ENCODE peak calls at places on chromosomes 6 and 20, in six cellular contexts. Q is A549, Y is pancreas, M is heart left ventricle, X is HepG2, S is HCT116. D is an unnamed sample.

GRCh38 chr6:127177030-127177928 is 58.8 kb downstream of the RSPO3 start:
- ATAC-seq in X (no peak), Q (no peak), M (peak), Y (no peak), S (no peak), D (peak)

GRCh38 chr6:43575105-43575771 is 600 bp downstream of the XPO5 start:
- ATAC-seq in M (peak), Y (peak), S (peak), Q (peak), X (peak), D (peak)

GRCh38 chr20:54727490-54727889 is 252.1 kb downstream of the DOK5 start:
- ATAC-seq in Y (no peak), Q (no peak), M (no peak), S (no peak), X (no peak), D (no peak)

GRCh38 chr20:50455656-50456451 is 54.3 kb upstream of the PTPN1 start:
- ATAC-seq in X (peak), Q (no peak), S (no peak), M (no peak), Y (peak), D (no peak)

GRCh38 chr6:31048090-31048489 is 37.8 kb downstream of the MUC22 start:
- ATAC-seq in X (no peak), M (no peak), Y (no peak), S (no peak), Q (no peak), D (no peak)

GRCh38 chr20:18669241-18670019 is 81.6 kb downstream of the DTD1 start:
- ATAC-seq in M (no peak), Q (no peak), X (peak), Y (no peak), S (no peak), D (no peak)

GRCh38 chr20:51354769-51355319 is 187.7 kb downstream of the NFATC2 start:
- ATAC-seq in S (peak), Q (peak), M (no peak), X (peak), Y (no peak), D (no peak)

GRCh38 chr6:36067374-36068011 is 39.9 kb downstream of the MAPK14 start:
- ATAC-seq in S (no peak), Q (no peak), Y (peak), M (peak), X (no peak), D (no peak)

GRCh38 chr20:25196701-25197120 is 1.2 kb downstream of the ENTPD6 start:
- ATAC-seq in Y (peak), S (peak), Q (peak), M (no peak), X (no peak), D (no peak)

GRCh38 chr6:104227502-104227901 is 632.2 kb downstream of the HACE1 start:
- ATAC-seq in M (no peak), Y (no peak), Q (no peak), X (no peak), S (no peak), D (no peak)

GRCh38 chr6:48919555-48919954 is 543.5 kb downstream of the MMUT start:
- ATAC-seq in M (no peak), Q (no peak), X (no peak), Y (no peak), S (no peak), D (no peak)

GRCh38 chr6:44082872-44083321 is 44.4 kb downstream of the MRPL14 start:
- ATAC-seq in S (no peak), M (peak), Y (no peak), Q (no peak), X (no peak), D (no peak)

GRCh38 chr6:168456907-168457771 is 16.2 kb downstream of the SMOC2 start:
- ATAC-seq in Q (no peak), X (no peak), M (no peak), S (no peak), Y (no peak), D (no peak)

GRCh38 chr6:37177083-37177949 is 7.4 kb downstream of the PIM1 start:
- ATAC-seq in X (peak), M (peak), Y (no peak), S (no peak), Q (peak), D (no peak)

GRCh38 chr6:29759457-29759856 is 36.2 kb downstream of the HLA-F start:
- ATAC-seq in Y (no peak), S (peak), M (no peak), X (peak), Q (no peak), D (no peak)

GRCh38 chr6:13184547-13184946 is 143.8 kb downstream of the TBC1D7 start:
- ATAC-seq in S (no peak), Q (no peak), M (no peak), Y (no peak), X (no peak), D (no peak)

GRCh38 chr6:87908978-87909802 is 138.5 kb upstream of the SPACA1 start:
- ATAC-seq in Q (no peak), Y (no peak), X (no peak), S (no peak), M (no peak), D (no peak)

GRCh38 chr6:21678990-21679389 is 85.4 kb downstream of the SOX4 start:
- ATAC-seq in M (no peak), Q (peak), X (no peak), Y (no peak), S (no peak), D (no peak)

GRCh38 chr20:59578602-59579403 is 25.5 kb upstream of the PHACTR3 start:
- ATAC-seq in S (no peak), Q (no peak), M (no peak), X (no peak), Y (no peak), D (no peak)

GRCh38 chr6:32086661-32087573 is 22.2 kb downstream of the TNXB start:
- ATAC-seq in Y (peak), Q (peak), X (no peak), M (peak), S (no peak), D (peak)

GRCh38 chr6:97594834-97595233 is 311.8 kb upstream of the MMS22L start:
- ATAC-seq in X (no peak), Q (no peak), M (peak), Y (no peak), S (no peak), D (no peak)

GRCh38 chr20:22686097-22686496 is 101.7 kb upstream of the FOXA2 start:
- ATAC-seq in X (peak), Y (peak), M (peak), Q (peak), S (peak), D (peak)

GRCh38 chr6:82239597-82239996 is 7.9 kb downstream of the IBTK start:
- ATAC-seq in S (no peak), M (no peak), Q (no peak), X (no peak), Y (peak), D (no peak)

GRCh38 chr6:165580139-165580538 is 82.9 kb downstream of the PDE10A start:
- ATAC-seq in S (no peak), M (no peak), X (no peak), Q (no peak), Y (no peak), D (no peak)

GRCh38 chr6:11307226-11307625 is 74.8 kb upstream of the NEDD9 start:
- ATAC-seq in S (no peak), Q (no peak), Y (no peak), M (no peak), X (no peak), D (no peak)

GRCh38 chr6:113871975-113872374 is 14.8 kb downstream of the MARCKS start:
- ATAC-seq in X (no peak), M (no peak), S (no peak), Q (no peak), Y (no peak), D (no peak)

GRCh38 chr20:50467618-50468373 is 42.4 kb upstream of the PTPN1 start:
- ATAC-seq in Q (peak), S (peak), Y (peak), M (peak), X (peak), D (peak)

GRCh38 chr6:48912503-48912902 is 550.5 kb downstream of the MMUT start:
- ATAC-seq in S (no peak), X (no peak), M (no peak), Y (no peak), Q (no peak), D (no peak)

GRCh38 chr6:122558027-122558426 is 52.2 kb upstream of the PKIB start:
- ATAC-seq in X (no peak), Y (peak), Q (no peak), M (no peak), S (no peak), D (no peak)

GRCh38 chr6:113710110-113710509 is 147.0 kb upstream of the MARCKS start:
- ATAC-seq in X (no peak), M (no peak), Y (no peak), S (no peak), Q (no peak), D (no peak)

GRCh38 chr6:50850860-50851259 is 32.2 kb downstream of the TFAP2B start:
- ATAC-seq in X (no peak), S (no peak), Q (no peak), Y (peak), M (no peak), D (no peak)

GRCh38 chr6:45841062-45841461 is 174.6 kb downstream of the CLIC5 start:
- ATAC-seq in Q (no peak), X (peak), S (no peak), Y (no peak), M (no peak), D (no peak)

GRCh38 chr6:2127484-2127911 is 117.9 kb downstream of the GMDS start:
- ATAC-seq in Y (peak), M (peak), S (no peak), Q (no peak), X (peak), D (peak)

GRCh38 chr20:2386516-2387179 is 5.9 kb downstream of the TGM6 start:
- ATAC-seq in X (no peak), Q (no peak), S (peak), M (no peak), Y (no peak), D (no peak)

GRCh38 chr6:80003841-80004198 is 629 bp upstream of the TTK start:
- ATAC-seq in Y (peak), X (peak), M (no peak), S (no peak), Q (no peak), D (no peak)

GRCh38 chr20:46872315-46873211 is 22.1 kb upstream of the EYA2 start:
- ATAC-seq in Y (no peak), X (no peak), S (peak), M (peak), Q (no peak), D (no peak)

GRCh38 chr20:4666001-4666470 is 55.7 kb upstream of the PRND start:
- ATAC-seq in Y (peak), X (no peak), S (no peak), Q (no peak), M (no peak), D (no peak)

DNA sequence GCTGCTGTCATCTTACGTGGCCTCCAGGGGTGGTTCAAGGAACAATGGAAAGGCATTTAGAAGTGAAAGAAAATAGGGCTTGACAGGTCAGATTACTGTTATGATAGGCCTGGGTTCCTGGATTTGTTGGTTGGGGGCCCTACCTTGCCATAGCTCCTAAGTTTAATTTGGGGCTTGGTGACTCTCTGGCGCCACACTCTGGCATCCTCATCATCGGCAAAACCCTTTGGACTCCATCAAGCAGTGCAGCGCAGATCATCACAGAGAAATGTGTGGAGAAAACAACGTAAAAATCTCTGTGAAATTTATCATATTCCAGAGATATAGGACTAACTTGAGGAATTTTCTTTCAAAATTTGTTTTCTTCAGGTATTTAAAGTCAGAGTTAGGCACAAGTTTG is 33.6 kb upstream of the AIG1 start:
- ATAC-seq in X (peak), Q (peak), S (peak), M (peak), Y (peak), D (no peak)
- TF ChIP-seq CTCF in X (peak), Q (peak), S (peak), M (peak), Y (peak), D (peak)

GRCh38 chr6:149186873-149187272 is 130.6 kb upstream of the TAB2 start:
- ATAC-seq in S (no peak), X (no peak), M (no peak), Q (no peak), Y (no peak), D (no peak)

GRCh38 chr6:149196091-149196490 is 121.4 kb upstream of the TAB2 start:
- ATAC-seq in M (peak), Y (no peak), S (no peak), X (no peak), Q (no peak), D (no peak)

GRCh38 chr6:149185799-149186357 is 131.6 kb upstream of the TAB2 start:
- ATAC-seq in M (no peak), Q (peak), X (no peak), Y (no peak), S (no peak), D (no peak)

GRCh38 chr6:149194815-149195558 is 122.5 kb upstream of the TAB2 start:
- ATAC-seq in M (no peak), S (no peak), Y (no peak), X (no peak), Q (no peak), D (no peak)

GRCh38 chr6:149190228-149190831 is 127.2 kb upstream of the TAB2 start:
- ATAC-seq in X (peak), M (no peak), Y (no peak), S (peak), Q (no peak), D (no peak)
- TF ChIP-seq CTCF in X (peak), M (no peak), Y (no peak), S (peak), Q (no peak), D (no peak)

GRCh38 chr20:33463332-33464101 is 20.0 kb upstream of the SNTA1 start:
- ATAC-seq in Y (no peak), M (peak), S (no peak), X (no peak), Q (no peak), D (peak)

GRCh38 chr20:33465536-33466302 is 22.2 kb upstream of the SNTA1 start:
- ATAC-seq in X (peak), Q (no peak), S (no peak), M (no peak), Y (peak), D (no peak)

GRCh38 chr20:33470866-33471265 is 19.0 kb upstream of the CBFA2T2 start:
- ATAC-seq in M (no peak), S (no peak), X (no peak), Y (no peak), Q (no peak), D (no peak)

GRCh38 chr20:33470457-33470856 is 19.4 kb upstream of the CBFA2T2 start:
- ATAC-seq in X (no peak), Y (peak), M (no peak), Q (no peak), S (no peak), D (no peak)

DNA sequence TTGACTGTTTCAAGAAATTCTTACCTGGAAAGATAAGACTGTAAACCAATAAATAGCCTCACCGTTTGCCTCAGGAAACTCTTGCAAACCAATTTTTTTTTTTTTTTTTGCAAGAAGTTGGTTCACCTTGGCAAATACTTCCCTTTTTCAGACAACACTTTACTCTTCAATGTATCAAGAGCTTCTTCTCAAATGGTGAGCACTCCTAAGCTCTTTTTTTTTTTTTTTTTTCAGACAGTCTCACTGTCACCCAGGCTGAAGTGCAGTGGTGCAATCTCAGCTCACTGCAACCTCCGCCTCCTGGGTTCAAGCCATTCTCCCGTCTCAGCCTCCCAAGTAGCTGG is 22.7 kb upstream of the SNTA1 start:
- ATAC-seq in S (no peak), Y (no peak), M (no peak), X (no peak), Q (no peak), D (no peak)
- TF ChIP-seq CTCF in S (no peak), Y (no peak), M (no peak), X (no peak), Q (no peak), D (no peak)

DNA sequence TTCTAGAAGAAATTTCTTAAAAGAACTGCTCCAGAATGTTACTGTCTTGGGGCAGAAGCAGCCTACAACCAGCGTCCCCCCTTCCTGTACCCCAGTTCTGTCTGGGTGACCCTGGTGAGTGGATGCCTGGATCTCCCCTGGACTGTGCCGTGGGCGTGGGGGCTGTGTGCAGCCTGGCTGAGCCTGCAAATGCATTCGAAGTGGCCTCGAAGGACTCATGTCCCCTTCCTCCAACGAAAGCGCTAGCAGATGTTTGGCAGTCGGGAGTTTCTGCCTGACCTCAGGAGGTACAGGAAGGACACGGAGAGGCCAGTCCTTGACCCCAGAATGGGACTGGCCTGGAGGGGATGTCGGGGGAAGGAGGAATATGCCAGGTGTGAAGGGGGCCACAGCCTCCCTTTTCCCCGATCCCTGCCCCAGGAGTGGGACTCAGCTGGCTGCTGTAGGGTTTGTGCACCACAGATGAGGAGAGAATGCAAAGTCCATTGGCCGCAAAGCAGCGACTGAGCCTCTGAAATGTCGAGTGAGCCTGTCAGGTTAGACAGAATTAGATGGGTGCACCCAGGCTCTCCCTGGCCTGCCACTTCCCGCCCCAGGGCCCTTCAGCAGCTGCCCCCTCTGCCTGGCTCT is 45.6 kb downstream of the APCDD1L start:
- ATAC-seq in M (no peak), S (no peak), X (peak), Y (no peak), Q (no peak), D (no peak)
- TF ChIP-seq CTCF in M (no peak), S (no peak), X (no peak), Y (no peak), Q (no peak), D (no peak)

DNA sequence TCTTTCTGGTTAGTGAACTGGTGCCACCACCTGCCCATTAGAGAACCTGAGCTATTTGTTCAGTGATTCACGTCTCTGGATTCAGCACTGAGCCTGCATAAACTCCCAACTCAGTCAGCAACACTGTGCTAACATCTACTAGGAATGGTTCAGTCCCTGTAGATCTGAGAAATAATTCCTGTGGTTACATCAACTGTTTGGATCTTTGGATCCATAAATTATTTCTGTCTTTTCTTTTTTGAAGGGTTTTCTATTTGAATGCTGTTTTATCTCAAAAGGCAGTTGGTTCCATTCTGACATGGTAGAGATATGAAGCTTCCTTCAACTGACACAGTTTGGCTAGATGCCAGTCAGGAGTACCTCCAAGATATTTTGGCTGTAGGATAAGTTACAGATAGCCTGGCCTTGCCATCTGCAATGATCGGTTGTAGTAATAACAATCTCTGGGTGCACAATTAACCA is 125.9 kb downstream of the TRMT11 start:
- ATAC-seq in M (no peak), Y (peak), Q (peak), S (no peak), X (no peak), D (no peak)
- TF ChIP-seq CTCF in M (no peak), Y (no peak), Q (no peak), S (no peak), X (no peak), D (no peak)